ENCODE peak calls at places on chromosomes 13 and 19, in five cellular contexts. H is GM19239, U is AG08396, L is DMS153, T is adrenal gland. E is an unnamed sample.

GRCh38 chr19:11268783-11269267 is 6.5 kb upstream of the DOCK6 start:
- DNase-seq in H (no peak), L (no peak), U (peak), T (peak), E (peak)

GRCh38 chr19:4624733-4625362 is 14.5 kb upstream of the TNFAIP8L1 start:
- DNase-seq in L (peak), H (no peak), T (no peak), U (no peak), E (no peak)

GRCh38 chr13:30107126-30107525 is 200.2 kb downstream of the KATNAL1 start:
- DNase-seq in L (no peak), T (no peak), H (no peak), U (no peak), E (no peak)

GRCh38 chr19:460877-461609 is at the start of gene SHC2:
- DNase-seq in T (no peak), H (no peak), U (no peak), L (no peak), E (no peak)

GRCh38 chr13:56586966-56587365 is 553.8 kb upstream of the PRR20A start:
- DNase-seq in H (no peak), L (no peak), T (no peak), U (no peak), E (no peak)

GRCh38 chr19:38731654-38732301 is 12.5 kb downstream of the CAPN12 start:
- DNase-seq in L (peak), T (peak), H (no peak), U (no peak), E (no peak)

GRCh38 chr13:51625555-51626345 is 41.5 kb downstream of the WDFY2 start:
- DNase-seq in T (peak), H (no peak), U (no peak), L (no peak), E (no peak)

GRCh38 chr13:96817336-96817941 is 176.8 kb downstream of the OXGR1 start:
- DNase-seq in L (no peak), T (no peak), U (no peak), H (no peak), E (no peak)

GRCh38 chr19:41350735-41351338 is 2.9 kb downstream of the TGFB1 start:
- DNase-seq in L (no peak), T (no peak), U (no peak), H (no peak), E (no peak)

GRCh38 chr19:2770055-2771013 is 12.7 kb downstream of the SGTA start:
- DNase-seq in U (peak), H (no peak), T (peak), L (no peak), E (no peak)

GRCh38 chr13:113354831-113355610 is 8.9 kb downstream of the GRTP1 start:
- DNase-seq in T (no peak), U (no peak), L (no peak), H (no peak), E (no peak)

GRCh38 chr19:45508931-45509691 is 1.8 kb downstream of the VASP start:
- DNase-seq in T (peak), H (peak), U (peak), L (no peak), E (peak)

GRCh38 chr13:95301135-95301946 is at the start of gene ABCC4:
- DNase-seq in L (peak), H (peak), T (peak), U (peak), E (peak)

GRCh38 chr19:17086129-17086528 is 10.6 kb downstream of the MYO9B start:
- DNase-seq in L (no peak), U (no peak), T (no peak), H (no peak), E (no peak)

GRCh38 chr13:40818926-40819325 is 29.5 kb downstream of the SLC25A15 start:
- DNase-seq in L (no peak), H (no peak), U (no peak), T (no peak), E (no peak)

GRCh38 chr13:113761136-113761535 is 2.1 kb downstream of the TMEM255B start:
- DNase-seq in H (no peak), U (no peak), L (no peak), T (no peak), E (no peak)

GRCh38 chr19:53308339-53308811 is 25.2 kb upstream of the ZNF845 start:
- DNase-seq in T (peak), L (no peak), H (no peak), U (peak), E (no peak)

GRCh38 chr19:56105090-56105701 is 15.9 kb downstream of the ZNF787 start:
- DNase-seq in L (peak), U (peak), T (peak), H (peak), E (peak)

GRCh38 chr19:8866344-8866743 is 34.2 kb downstream of the MBD3L1 start:
- DNase-seq in T (no peak), L (no peak), H (no peak), U (no peak), E (no peak)

GRCh38 chr13:98717891-98718290 is 34.6 kb downstream of the SLC15A1 start:
- DNase-seq in H (no peak), L (no peak), T (no peak), U (no peak), E (no peak)

GRCh38 chr13:38905861-38906260 is 84.8 kb downstream of the STOML3 start:
- DNase-seq in T (no peak), L (no peak), U (no peak), H (no peak), E (no peak)

GRCh38 chr13:31380728-31381127 is 181.0 kb downstream of the B3GLCT start:
- DNase-seq in H (no peak), L (no peak), T (no peak), U (no peak), E (no peak)

GRCh38 chr13:18212873-18213272 is 968.8 kb downstream of the TUBA3C start:
- DNase-seq in U (no peak), H (no peak), T (no peak), L (no peak), E (no peak)

GRCh38 chr19:7739801-7740659 is 7.3 kb downstream of the CD209 start:
- DNase-seq in T (no peak), L (no peak), U (no peak), H (no peak), E (no peak)

GRCh38 chr19:2246801-2247361 is 2.2 kb upstream of the AMH start:
- DNase-seq in T (peak), L (no peak), U (peak), H (no peak), E (no peak)

GRCh38 chr13:93603043-93603442 is 376.4 kb downstream of the GPC6 start:
- DNase-seq in L (no peak), H (no peak), U (peak), T (no peak), E (peak)

GRCh38 chr19:7534531-7534980 is 961 bp upstream of the PNPLA6 start:
- DNase-seq in L (no peak), U (peak), H (peak), T (peak), E (peak)

GRCh38 chr13:91739751-91740150 is 341.3 kb downstream of the GPC5 start:
- DNase-seq in L (no peak), U (no peak), T (no peak), H (no peak), E (no peak)

GRCh38 chr13:86051134-86052103 is 252.2 kb upstream of the SLITRK6 start:
- DNase-seq in H (no peak), U (no peak), T (no peak), L (peak), E (no peak)

GRCh38 chr13:23212621-23213020 is 31.8 kb downstream of the SGCG start:
- DNase-seq in H (no peak), U (no peak), T (no peak), L (no peak), E (peak)

GRCh38 chr13:44128522-44128921 is 245.1 kb upstream of the SERP2 start:
- DNase-seq in H (no peak), L (no peak), T (peak), U (peak), E (peak)

GRCh38 chr19:38224014-38224862 is at the start of gene DPF1:
- DNase-seq in H (peak), L (peak), U (peak), T (no peak), E (peak)

GRCh38 chr19:12052057-12052570 is 647 bp downstream of the ZNF878 start:
- DNase-seq in L (no peak), T (no peak), U (peak), H (no peak), E (peak)

GRCh38 chr13:27296496-27296895 is 25.9 kb downstream of the RASL11A start:
- DNase-seq in H (no peak), L (no peak), T (no peak), U (no peak), E (no peak)

GRCh38 chr19:3770136-3771032 is 1.6 kb downstream of the RAX2 start:
- DNase-seq in H (no peak), T (no peak), L (no peak), U (no peak), E (no peak)

GRCh38 chr19:24069907-24070657 is 16.9 kb upstream of the ZNF254 start:
- DNase-seq in L (no peak), H (no peak), U (no peak), T (no peak), E (peak)

GRCh38 chr19:33404506-33404905 is 31.0 kb downstream of the CEBPG start:
- DNase-seq in L (no peak), H (no peak), T (peak), U (no peak), E (no peak)

GRCh38 chr13:42405665-42406390 is 133.9 kb downstream of the AKAP11 start:
- DNase-seq in H (no peak), U (no peak), T (no peak), L (no peak), E (peak)

GRCh38 chr19:35719402-35720162 is 1.8 kb downstream of the KMT2B start:
- DNase-seq in T (no peak), H (no peak), L (no peak), U (no peak), E (no peak)

E was measured in astrocyte.